ENCODE peak calls at places on chromosomes 11 and 22, in five cellular contexts. G is CD4-positive, alpha-beta memory T cell; E is pancreas; J is spleen; C is CD8-positive, alpha-beta memory T cell. V is an unnamed sample.

GRCh38 chr11:97968071-97968470 is 1052.7 kb upstream of the CNTN5 start:
- DNase-seq in G (no peak), E (no peak), J (no peak), C (no peak), V (no peak)

GRCh38 chr11:74097838-74098237 is 73.0 kb downstream of the C2CD3 start:
- DNase-seq in G (no peak), E (no peak), J (no peak), C (no peak), V (no peak)

GRCh38 chr11:25537393-25537792 is 794.5 kb upstream of the ANO3 start:
- DNase-seq in G (no peak), E (no peak), J (no peak), C (no peak), V (no peak)

GRCh38 chr11:100232006-100232405 is 455.1 kb upstream of the ARHGAP42 start:
- DNase-seq in G (no peak), E (no peak), J (no peak), C (no peak), V (no peak)

GRCh38 chr11:80074837-80075236 is 634.0 kb upstream of the TENM4 start:
- DNase-seq in G (no peak), E (no peak), J (no peak), C (no peak), V (no peak)

GRCh38 chr22:27416553-27417427 is 384.8 kb downstream of the MN1 start:
- DNase-seq in G (no peak), E (no peak), J (no peak), C (no peak), V (peak; percentile 68)

GRCh38 chr11:65894034-65894591 is 3.6 kb downstream of the CCDC85B start:
- DNase-seq in G (no peak), E (no peak), J (peak; percentile 95), C (no peak), V (no peak)

GRCh38 chr22:47997052-47997568 is 1234.7 kb downstream of the TBC1D22A start:
- DNase-seq in G (no peak), E (no peak), J (no peak), C (no peak), V (no peak)

GRCh38 chr22:40463727-40464126 is 93.3 kb downstream of the SGSM3 start:
- DNase-seq in G (peak; percentile 54), E (no peak), J (no peak), C (no peak), V (no peak)

GRCh38 chr11:34521265-34521664 is 7.7 kb upstream of the ELF5 start:
- DNase-seq in G (no peak), E (no peak), J (no peak), C (no peak), V (no peak)

GRCh38 chr11:34524696-34525095 is 11.1 kb upstream of the ELF5 start:
- DNase-seq in G (no peak), E (no peak), J (no peak), C (no peak), V (no peak)

GRCh38 chr11:34525098-34525497 is 11.5 kb upstream of the ELF5 start:
- DNase-seq in G (no peak), E (no peak), J (no peak), C (no peak), V (no peak)

GRCh38 chr11:34522188-34522587 is 8.6 kb upstream of the ELF5 start:
- DNase-seq in G (no peak), E (no peak), J (no peak), C (no peak), V (no peak)

GRCh38 chr11:34523053-34523452 is 9.5 kb upstream of the ELF5 start:
- DNase-seq in G (no peak), E (no peak), J (no peak), C (no peak), V (no peak)
- H3K27ac ChIP-seq in G (no peak overlapping the region), E (no peak overlapping the region), J (no peak overlapping the region), C (no peak overlapping the region), V (no peak overlapping the region)

GRCh38 chr11:118688851-118689502 is 9.5 kb upstream of the TREH start:
- DNase-seq in G (no peak), E (no peak), J (no peak), C (no peak), V (no peak)
- H3K27ac ChIP-seq in G (no peak overlapping the region), E (peak overlapping the region; percentile 85), J (no peak overlapping the region), C (no peak overlapping the region), V (no peak overlapping the region)

DNA sequence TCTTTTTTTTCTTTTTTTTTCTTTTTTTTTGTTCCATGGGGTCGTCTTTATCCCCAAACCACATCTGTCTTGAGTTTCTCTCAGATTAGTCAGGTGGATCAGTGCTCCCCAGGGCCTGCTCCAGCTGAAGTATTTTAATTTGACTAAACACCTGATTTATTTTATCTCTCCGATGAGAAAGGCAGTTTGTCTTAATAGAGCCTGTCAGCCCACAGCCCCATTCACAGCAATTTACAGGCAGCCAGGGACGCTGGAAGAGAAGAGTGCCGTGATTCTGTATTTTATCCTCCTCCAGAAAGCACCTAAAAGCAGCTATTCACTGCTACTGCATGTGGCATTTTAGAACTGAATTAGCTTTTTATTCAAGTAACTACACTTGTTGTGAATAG is 164.5 kb downstream of the SOX6 start:
- DNase-seq in G (no peak), E (no peak), J (no peak), C (no peak), V (no peak)
- H3K27ac ChIP-seq in G (no peak overlapping the region), E (no peak overlapping the region), J (no peak overlapping the region), C (no peak overlapping the region), V (no peak overlapping the region)

GRCh38 chr11:3003396-3004231 is 11.5 kb upstream of the NAP1L4 start:
- DNase-seq in G (no peak), E (no peak), J (no peak), C (no peak), V (no peak)
- H3K27ac ChIP-seq in G (no peak overlapping the region), E (no peak overlapping the region), J (no peak overlapping the region), C (no peak overlapping the region), V (no peak overlapping the region)